ENCODE peak calls at places on chromosomes 5 and 9, in five cellular contexts. U is activated T-cell treated with anti-CD3 and anti-CD28 coated beads for 24 hours, B is aorta, T is GM04503, J is nucleus accumbens. O is an unnamed sample.

GRCh38 chr5:107951322-107951721 is 280.6 kb upstream of the EFNA5 start:
- DNase-seq in T (no peak), U (no peak), B (no peak), J (no peak), O (no peak)

GRCh38 chr5:172600571-172600970 is 40.5 kb upstream of the NEURL1B start:
- DNase-seq in T (no peak), B (no peak), J (no peak), U (no peak), O (no peak)

GRCh38 chr5:33755216-33755615 is 136.6 kb downstream of the ADAMTS12 start:
- DNase-seq in J (no peak), U (no peak), B (no peak), T (no peak), O (no peak)

GRCh38 chr5:138140268-138140667 is 1.0 kb upstream of the NME5 start:
- DNase-seq in T (no peak), B (no peak), U (no peak), J (no peak), O (no peak)

GRCh38 chr9:6384732-6385131 is 28.3 kb upstream of the UHRF2 start:
- DNase-seq in U (no peak), B (no peak), T (no peak), J (no peak), O (no peak)

GRCh38 chr5:135814254-135814653 is 20.2 kb upstream of the SLC25A48 start:
- DNase-seq in J (no peak), T (no peak), U (no peak), B (no peak), O (no peak)

GRCh38 chr9:76417394-76417793 is 23.2 kb upstream of the RFK start:
- DNase-seq in B (no peak), J (no peak), U (no peak), T (no peak), O (no peak)

GRCh38 chr5:176441921-176442323 is 6.3 kb upstream of the FAF2 start:
- DNase-seq in U (no peak), J (no peak), B (no peak), T (no peak), O (no peak)

GRCh38 chr5:28310696-28311095 is 1272.3 kb upstream of the CDH9 start:
- DNase-seq in B (no peak), U (no peak), T (no peak), J (no peak), O (no peak)

GRCh38 chr9:93085676-93086075 is 10.3 kb upstream of the CARD19 start:
- DNase-seq in B (peak), U (no peak), T (no peak), J (no peak), O (no peak)

GRCh38 chr9:131641618-131642495 is 96.5 kb downstream of the PRRT1B start:
- DNase-seq in T (no peak), B (peak), J (peak), U (no peak), O (no peak)

GRCh38 chr9:100064872-100065581 is 33.8 kb downstream of the ERP44 start:
- DNase-seq in B (no peak), U (no peak), J (no peak), T (peak), O (peak)

GRCh38 chr5:68480385-68480940 is 264.9 kb downstream of the PIK3R1 start:
- DNase-seq in T (no peak), B (no peak), U (no peak), J (no peak), O (no peak)

GRCh38 chr9:6153425-6153824 is 62.2 kb upstream of the IL33 start:
- DNase-seq in U (no peak), J (no peak), T (no peak), B (no peak), O (no peak)

GRCh38 chr9:98839724-98840123 is 32.3 kb downstream of the GALNT12 start:
- DNase-seq in T (no peak), U (no peak), B (no peak), J (no peak), O (no peak)

GRCh38 chr5:29382735-29383280 is 1810.7 kb upstream of the CDH6 start:
- DNase-seq in T (no peak), B (no peak), J (no peak), U (no peak), O (no peak)